ENCODE peak calls at places on chromosomes 13 and 19, in four cellular contexts. One of them, this sample, is unnamed.
A peak's percentile ranks its signal among the peaks of the same experiment; 100 is the strongest.

GRCh38 chr19:48424694-48425219 is 21.0 kb upstream of the GRWD1 start:
- DNase-seq in heart right ventricle: no peak
- DNase-seq in Caco-2: no peak
- DNase-seq in endothelial cell of umbilical vein: peak; percentile 88
- DNase-seq in this sample: no peak

GRCh38 chr13:108851660-108852059 is 222.2 kb downstream of the MYO16 start:
- DNase-seq in Caco-2: no peak
- DNase-seq in endothelial cell of umbilical vein: no peak
- DNase-seq in heart right ventricle: no peak
- DNase-seq in this sample: no peak

GRCh38 chr19:39163621-39164020 is 33.1 kb upstream of the NCCRP1 start:
- DNase-seq in endothelial cell of umbilical vein: no peak
- DNase-seq in heart right ventricle: no peak
- DNase-seq in Caco-2: no peak
- DNase-seq in this sample: no peak

GRCh38 chr13:114161028-114161556 is 18.0 kb upstream of the CFAP97D2 start:
- DNase-seq in heart right ventricle: no peak
- DNase-seq in Caco-2: no peak
- DNase-seq in endothelial cell of umbilical vein: peak; percentile 41
- DNase-seq in this sample: no peak

GRCh38 chr19:39111593-39112199 is 13.9 kb upstream of the PAK4 start:
- DNase-seq in Caco-2: peak; percentile 59
- DNase-seq in endothelial cell of umbilical vein: no peak
- DNase-seq in heart right ventricle: no peak
- DNase-seq in this sample: no peak

GRCh38 chr13:25847145-25847544 is 204.7 kb downstream of the SHISA2 start:
- DNase-seq in endothelial cell of umbilical vein: no peak
- DNase-seq in heart right ventricle: no peak
- DNase-seq in Caco-2: no peak
- DNase-seq in this sample: no peak

GRCh38 chr19:14654786-14655185 is 19.9 kb downstream of the ADGRE3 start:
- DNase-seq in Caco-2: no peak
- DNase-seq in endothelial cell of umbilical vein: no peak
- DNase-seq in heart right ventricle: no peak
- DNase-seq in this sample: no peak

GRCh38 chr19:46404884-46405658 is 8.3 kb downstream of the CCDC8 start:
- DNase-seq in endothelial cell of umbilical vein: no peak
- DNase-seq in Caco-2: peak; percentile 67
- DNase-seq in heart right ventricle: no peak
- DNase-seq in this sample: no peak

GRCh38 chr13:98563071-98563470 is 13.8 kb downstream of the STK24 start:
- DNase-seq in Caco-2: no peak
- DNase-seq in endothelial cell of umbilical vein: no peak
- DNase-seq in heart right ventricle: no peak
- DNase-seq in this sample: no peak

GRCh38 chr19:10975374-10976036 is 14.7 kb downstream of the SMARCA4 start:
- DNase-seq in Caco-2: no peak
- DNase-seq in endothelial cell of umbilical vein: peak; percentile 58
- DNase-seq in heart right ventricle: peak; percentile 53
- DNase-seq in this sample: no peak

GRCh38 chr19:45768644-45769053 is 403 bp downstream of the SIX5 start:
- DNase-seq in endothelial cell of umbilical vein: no peak
- DNase-seq in Caco-2: no peak
- DNase-seq in heart right ventricle: peak; percentile 55
- DNase-seq in this sample: no peak

GRCh38 chr19:35722897-35723296 is 5.1 kb downstream of the KMT2B start:
- DNase-seq in endothelial cell of umbilical vein: no peak
- DNase-seq in heart right ventricle: no peak
- DNase-seq in Caco-2: no peak
- DNase-seq in this sample: no peak

GRCh38 chr13:77026255-77026782 is 640 bp downstream of the FBXL3 start:
- DNase-seq in Caco-2: peak; percentile 85
- DNase-seq in heart right ventricle: peak; percentile 86
- DNase-seq in endothelial cell of umbilical vein: peak; percentile 68
- DNase-seq in this sample: no peak

GRCh38 chr19:10086904-10087256 is 763 bp downstream of the SHFL start:
- DNase-seq in Caco-2: no peak
- DNase-seq in heart right ventricle: no peak
- DNase-seq in endothelial cell of umbilical vein: no peak
- DNase-seq in this sample: no peak

GRCh38 chr13:30125422-30126073 is 181.8 kb downstream of the KATNAL1 start:
- DNase-seq in heart right ventricle: no peak
- DNase-seq in endothelial cell of umbilical vein: no peak
- DNase-seq in Caco-2: no peak
- DNase-seq in this sample: no peak

GRCh38 chr13:30377312-30377685 is 45.0 kb upstream of the UBE2L5 start:
- DNase-seq in endothelial cell of umbilical vein: no peak
- DNase-seq in heart right ventricle: no peak
- DNase-seq in Caco-2: no peak
- DNase-seq in this sample: no peak

GRCh38 chr13:32135655-32136054 is 104.1 kb downstream of the FRY start:
- DNase-seq in endothelial cell of umbilical vein: no peak
- DNase-seq in heart right ventricle: no peak
- DNase-seq in Caco-2: no peak
- DNase-seq in this sample: no peak

GRCh38 chr19:10289167-10289835 is 451 bp upstream of the ICAM5 start:
- DNase-seq in heart right ventricle: no peak
- DNase-seq in endothelial cell of umbilical vein: no peak
- DNase-seq in Caco-2: peak; percentile 78
- DNase-seq in this sample: peak; percentile 68

GRCh38 chr19:3990815-3991117 is 5.5 kb upstream of the EEF2 start:
- DNase-seq in Caco-2: no peak
- DNase-seq in heart right ventricle: no peak
- DNase-seq in endothelial cell of umbilical vein: no peak
- DNase-seq in this sample: no peak

GRCh38 chr13:113634279-113635047 is 23.5 kb downstream of the ATP4B start:
- DNase-seq in heart right ventricle: no peak
- DNase-seq in Caco-2: no peak
- DNase-seq in endothelial cell of umbilical vein: no peak
- DNase-seq in this sample: no peak

GRCh38 chr13:89401209-89401810 is 1730.1 kb downstream of the SLITRK5 start:
- DNase-seq in endothelial cell of umbilical vein: peak; percentile 63
- DNase-seq in heart right ventricle: no peak
- DNase-seq in Caco-2: no peak
- DNase-seq in this sample: peak; percentile 71

GRCh38 chr13:101150998-101151397 is 265.3 kb downstream of the NALCN start:
- DNase-seq in Caco-2: no peak
- DNase-seq in heart right ventricle: no peak
- DNase-seq in endothelial cell of umbilical vein: peak; percentile 9
- DNase-seq in this sample: no peak

GRCh38 chr13:41700790-41701310 is 243.5 kb downstream of the RGCC start:
- DNase-seq in heart right ventricle: no peak
- DNase-seq in Caco-2: no peak
- DNase-seq in endothelial cell of umbilical vein: peak; percentile 74
- DNase-seq in this sample: peak; percentile 35

GRCh38 chr19:861756-862528 is 2.5 kb downstream of the CFD start:
- DNase-seq in endothelial cell of umbilical vein: no peak
- DNase-seq in Caco-2: peak; percentile 66
- DNase-seq in heart right ventricle: peak; percentile 60
- DNase-seq in this sample: no peak

GRCh38 chr13:113475911-113476310 is 14.6 kb downstream of the DCUN1D2 start:
- DNase-seq in endothelial cell of umbilical vein: no peak
- DNase-seq in heart right ventricle: no peak
- DNase-seq in Caco-2: no peak
- DNase-seq in this sample: no peak

GRCh38 chr19:7840629-7841028 is 10.6 kb downstream of the EVI5L start:
- DNase-seq in Caco-2: no peak
- DNase-seq in endothelial cell of umbilical vein: no peak
- DNase-seq in heart right ventricle: no peak
- DNase-seq in this sample: no peak

GRCh38 chr19:33819875-33820781 is 23.5 kb downstream of the KCTD15 start:
- DNase-seq in heart right ventricle: peak; percentile 84
- DNase-seq in Caco-2: peak; percentile 73
- DNase-seq in endothelial cell of umbilical vein: peak; percentile 55
- DNase-seq in this sample: no peak

GRCh38 chr13:50783940-50784339 is 59.6 kb downstream of the DLEU7 start:
- DNase-seq in endothelial cell of umbilical vein: no peak
- DNase-seq in heart right ventricle: no peak
- DNase-seq in Caco-2: no peak
- DNase-seq in this sample: no peak

GRCh38 chr13:40478775-40479174 is 187.7 kb downstream of the FOXO1 start:
- DNase-seq in endothelial cell of umbilical vein: no peak
- DNase-seq in Caco-2: no peak
- DNase-seq in heart right ventricle: no peak
- DNase-seq in this sample: no peak

GRCh38 chr19:1156305-1156801 is 17.7 kb downstream of the SBNO2 start:
- DNase-seq in Caco-2: no peak
- DNase-seq in endothelial cell of umbilical vein: no peak
- DNase-seq in heart right ventricle: no peak
- DNase-seq in this sample: no peak

GRCh38 chr19:7200739-7201138 is 93.5 kb downstream of the INSR start:
- DNase-seq in Caco-2: no peak
- DNase-seq in endothelial cell of umbilical vein: no peak
- DNase-seq in heart right ventricle: no peak
- DNase-seq in this sample: no peak

GRCh38 chr19:56687036-56687435 is 15.5 kb upstream of the ZNF835 start:
- DNase-seq in heart right ventricle: no peak
- DNase-seq in Caco-2: no peak
- DNase-seq in endothelial cell of umbilical vein: no peak
- DNase-seq in this sample: no peak

GRCh38 chr19:3132971-3133792 is 2.7 kb upstream of the GNA15 start:
- DNase-seq in endothelial cell of umbilical vein: no peak
- DNase-seq in heart right ventricle: peak; percentile 37
- DNase-seq in Caco-2: no peak
- DNase-seq in this sample: peak; percentile 45

GRCh38 chr13:40776681-40777165 is 5.7 kb upstream of the MRPS31 start:
- DNase-seq in endothelial cell of umbilical vein: peak; percentile 18
- DNase-seq in Caco-2: no peak
- DNase-seq in heart right ventricle: no peak
- DNase-seq in this sample: no peak

GRCh38 chr13:27442071-27442647 is 8.2 kb downstream of the MTIF3 start:
- DNase-seq in heart right ventricle: no peak
- DNase-seq in Caco-2: peak; percentile 73
- DNase-seq in endothelial cell of umbilical vein: no peak
- DNase-seq in this sample: no peak

GRCh38 chr13:40664100-40665060 is 2.1 kb downstream of the FOXO1 start:
- DNase-seq in Caco-2: peak; percentile 79
- DNase-seq in heart right ventricle: peak; percentile 87
- DNase-seq in endothelial cell of umbilical vein: peak; percentile 64
- DNase-seq in this sample: no peak

GRCh38 chr13:35309711-35310110 is 166.8 kb downstream of the MAB21L1 start:
- DNase-seq in endothelial cell of umbilical vein: no peak
- DNase-seq in Caco-2: no peak
- DNase-seq in heart right ventricle: no peak
- DNase-seq in this sample: no peak
- H3K4me3 ChIP-seq in endothelial cell of umbilical vein: no peak overlapping the region
- H3K4me3 ChIP-seq in Caco-2: no peak overlapping the region
- H3K4me3 ChIP-seq in heart right ventricle: no peak overlapping the region
- H3K4me3 ChIP-seq in this sample: no peak overlapping the region

GRCh38 chr19:58055483-58055874 is 3.6 kb upstream of the ZNF135 start:
- DNase-seq in heart right ventricle: no peak
- DNase-seq in endothelial cell of umbilical vein: no peak
- DNase-seq in Caco-2: no peak
- DNase-seq in this sample: no peak
- H3K9me3 ChIP-seq in heart right ventricle: no peaks in the 10 kb centered on the region
- H3K9me3 ChIP-seq in endothelial cell of umbilical vein: peaks cover 4% of the 10 kb centered on the region
- H3K9me3 ChIP-seq in Caco-2: peaks cover 22% of the 10 kb centered on the region
- H3K9me3 ChIP-seq in this sample: no peaks in the 10 kb centered on the region

DNA sequence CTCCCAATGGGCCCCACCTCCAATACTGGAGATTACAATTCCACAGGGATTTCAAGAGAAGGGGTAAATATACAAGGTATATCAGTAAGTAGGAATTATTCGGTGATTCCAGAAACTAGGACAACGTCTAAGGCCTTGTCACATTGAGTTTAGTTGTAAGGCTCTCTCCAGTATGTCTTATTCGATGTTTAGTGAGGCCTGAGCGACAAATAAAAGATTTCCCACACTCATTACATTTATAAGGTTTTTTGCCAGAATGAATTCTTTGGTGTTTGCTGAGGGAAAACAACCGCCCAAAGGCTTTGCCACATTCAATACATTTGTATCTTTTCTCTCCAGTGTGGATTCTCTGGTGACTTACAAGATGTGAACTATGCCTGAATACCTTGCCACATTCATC is 19.1 kb upstream of the ZNF841 start:
- DNase-seq in Caco-2: no peak
- DNase-seq in endothelial cell of umbilical vein: no peak
- DNase-seq in heart right ventricle: no peak
- DNase-seq in this sample: no peak
- H3K4me3 ChIP-seq in Caco-2: no peak overlapping the region
- H3K4me3 ChIP-seq in endothelial cell of umbilical vein: no peak overlapping the region
- H3K4me3 ChIP-seq in heart right ventricle: no peak overlapping the region
- H3K4me3 ChIP-seq in this sample: no peak overlapping the region

DNA sequence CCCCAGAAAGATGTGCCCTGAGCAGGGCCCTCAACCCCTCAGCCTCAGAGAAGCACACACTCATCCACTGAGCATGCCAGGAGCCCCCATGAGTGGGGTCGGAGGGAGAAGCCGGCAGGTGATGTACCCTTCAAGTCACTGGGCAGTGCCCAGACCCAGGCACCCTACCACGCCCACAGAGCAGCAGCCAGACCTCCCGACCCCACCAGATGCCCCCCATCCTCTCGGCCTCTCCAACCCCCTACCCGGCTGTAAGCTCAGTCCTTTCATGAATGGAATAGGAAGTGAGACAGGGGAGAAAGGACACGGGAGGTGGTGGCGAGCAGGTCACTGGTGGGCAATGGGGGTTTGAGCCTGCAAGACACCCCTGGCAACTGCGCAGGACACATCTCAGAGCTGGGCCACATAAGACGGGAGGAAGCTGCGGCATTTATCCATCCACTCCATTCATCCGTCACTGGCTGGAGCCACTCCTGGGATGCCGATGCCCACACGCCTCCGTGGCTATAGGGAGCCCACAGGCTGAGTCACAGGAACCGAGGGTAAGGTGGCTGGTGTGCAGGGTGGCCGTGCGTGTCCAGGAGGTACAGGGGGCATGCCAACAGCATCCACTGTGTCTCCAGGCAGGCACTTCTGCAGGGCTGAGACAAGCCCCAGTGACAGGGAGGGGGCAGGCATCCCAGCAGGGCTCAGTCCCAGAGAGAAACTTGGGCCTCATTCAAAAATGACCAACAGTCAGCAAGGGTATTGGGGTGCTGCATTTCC is 23.8 kb upstream of the VSTM2B start:
- DNase-seq in endothelial cell of umbilical vein: no peak
- DNase-seq in heart right ventricle: no peak
- DNase-seq in Caco-2: no peak
- DNase-seq in this sample: no peak
- H3K9me3 ChIP-seq in endothelial cell of umbilical vein: peaks cover 3% of the 10 kb centered on the region
- H3K9me3 ChIP-seq in heart right ventricle: no peaks in the 10 kb centered on the region
- H3K9me3 ChIP-seq in Caco-2: no peaks in the 10 kb centered on the region
- H3K9me3 ChIP-seq in this sample: no peaks in the 10 kb centered on the region